ENCODE peak calls at places on chromosomes 11 and 22, in ten cellular contexts. L is transverse colon, H is ovary, S is tibial nerve, U is GM12878, X is stomach, G is A549, R is sigmoid colon, K is K562, F is H1. O is an unnamed sample.

GRCh38 chr11:121553806-121554205 is 101.0 kb upstream of the SORL1-AS1 start:
- DNase-seq in L (peak; percentile 76), H (peak; percentile 44), S (no peak), U (no peak), X (peak; percentile 83), G (peak; percentile 26), R (no peak), K (no peak), F (no peak), O (no peak)

GRCh38 chr11:3381794-3382193 is 2.8 kb upstream of the ZNF195 start:
- DNase-seq in L (no peak), H (no peak), S (no peak), U (no peak), X (no peak), G (no peak), R (no peak), K (no peak), F (no peak), O (no peak)

GRCh38 chr11:266676-267439 is 11.3 kb upstream of the NLRP6 start:
- DNase-seq in L (no peak), H (no peak), S (no peak), U (no peak), X (no peak), G (peak; percentile 48), R (no peak), K (peak; percentile 89), F (no peak), O (peak; percentile 75)

GRCh38 chr22:40178417-40179409 is 988 bp downstream of the TNRC6B start:
- DNase-seq in L (peak; percentile 37), H (no peak), S (no peak), U (no peak), X (no peak), G (no peak), R (no peak), K (no peak), F (no peak), O (no peak)

GRCh38 chr11:1839924-1840779 is 1.4 kb downstream of the TNNI2 start:
- DNase-seq in L (peak; percentile 74), H (no peak), S (no peak), U (no peak), X (peak; percentile 46), G (no peak), R (no peak), K (no peak), F (no peak), O (no peak)

GRCh38 chr11:47861762-47862161 is 13.6 kb upstream of the NUP160 start:
- DNase-seq in L (no peak), H (no peak), S (no peak), U (no peak), X (no peak), G (peak; percentile 72), R (no peak), K (no peak), F (no peak), O (no peak)

GRCh38 chr11:32262367-32262766 is 171.5 kb downstream of the RCN1 start:
- DNase-seq in L (no peak), H (no peak), S (no peak), U (no peak), X (no peak), G (no peak), R (no peak), K (no peak), F (no peak), O (no peak)

GRCh38 chr22:40251106-40251505 is 73.4 kb downstream of the TNRC6B start:
- DNase-seq in L (no peak), H (no peak), S (no peak), U (no peak), X (no peak), G (no peak), R (no peak), K (no peak), F (no peak), O (no peak)

GRCh38 chr11:47538741-47539575 is 14.0 kb downstream of the CELF1 start:
- DNase-seq in L (no peak), H (no peak), S (no peak), U (no peak), X (no peak), G (no peak), R (no peak), K (no peak), F (no peak), O (no peak)

GRCh38 chr22:19467912-19468311 is 11.1 kb downstream of the UFD1 start:
- DNase-seq in L (no peak), H (no peak), S (no peak), U (no peak), X (no peak), G (no peak), R (no peak), K (no peak), F (no peak), O (no peak)

GRCh38 chr11:2810401-2811205 is 75.0 kb downstream of the CDKN1C start:
- DNase-seq in L (no peak), H (no peak), S (peak; percentile 1), U (no peak), X (no peak), G (no peak), R (no peak), K (no peak), F (no peak), O (peak; percentile 53)

GRCh38 chr11:59668188-59668949 is 468 bp downstream of the PATL1 start:
- DNase-seq in L (peak; percentile 58), H (peak; percentile 55), S (peak; percentile 31), U (no peak), X (peak; percentile 31), G (peak; percentile 55), R (peak; percentile 86), K (peak; percentile 78), F (peak; percentile 64), O (peak; percentile 83)

GRCh38 chr11:93330446-93330984 is at the start of gene DEUP1:
- DNase-seq in L (peak; percentile 53), H (peak; percentile 37), S (no peak), U (no peak), X (peak; percentile 43), G (no peak), R (peak; percentile 56), K (peak; percentile 83), F (peak; percentile 82), O (no peak)

GRCh38 chr22:28207281-28208030 is 288.4 kb upstream of the PITPNB start:
- DNase-seq in L (no peak), H (no peak), S (no peak), U (no peak), X (no peak), G (no peak), R (no peak), K (no peak), F (no peak), O (no peak)

GRCh38 chr11:58075781-58076180 is 45.0 kb downstream of the OR6Q1 start:
- DNase-seq in L (no peak), H (no peak), S (no peak), U (no peak), X (no peak), G (no peak), R (no peak), K (no peak), F (no peak), O (no peak)

GRCh38 chr11:10818594-10818993 is 9.9 kb upstream of the EIF4G2 start:
- DNase-seq in L (no peak), H (no peak), S (no peak), U (no peak), X (no peak), G (peak; percentile 35), R (no peak), K (no peak), F (no peak), O (no peak)

GRCh38 chr11:76806131-76806530 is 23.0 kb downstream of the TSKU start:
- DNase-seq in L (no peak), H (no peak), S (no peak), U (no peak), X (no peak), G (no peak), R (no peak), K (no peak), F (peak; percentile 43), O (peak; percentile 76)

GRCh38 chr11:124920870-124921609 is 2.0 kb downstream of the HEPN1 start:
- DNase-seq in L (peak; percentile 44), H (peak; percentile 87), S (peak; percentile 27), U (no peak), X (peak; percentile 54), G (peak; percentile 45), R (peak; percentile 81), K (no peak), F (peak; percentile 83), O (peak; percentile 82)
- TF ChIP-seq POLR2A in L (no peak), H (no peak), S (no peak), U (no peak), X (no peak), G (no peak), R (no peak), K (no peak), F (no peak), O (no peak)

GRCh38 chr11:74577624-74578396 is 14.6 kb upstream of the POLD3 start:
- DNase-seq in L (no peak), H (no peak), S (no peak), U (no peak), X (no peak), G (no peak), R (no peak), K (no peak), F (no peak), O (no peak)
- TF ChIP-seq EP300 in L (no peak), H (no peak), S (no peak), U (no peak), X (no peak), G (no peak), R (no peak), K (no peak), F (no peak), O (no peak)

DNA sequence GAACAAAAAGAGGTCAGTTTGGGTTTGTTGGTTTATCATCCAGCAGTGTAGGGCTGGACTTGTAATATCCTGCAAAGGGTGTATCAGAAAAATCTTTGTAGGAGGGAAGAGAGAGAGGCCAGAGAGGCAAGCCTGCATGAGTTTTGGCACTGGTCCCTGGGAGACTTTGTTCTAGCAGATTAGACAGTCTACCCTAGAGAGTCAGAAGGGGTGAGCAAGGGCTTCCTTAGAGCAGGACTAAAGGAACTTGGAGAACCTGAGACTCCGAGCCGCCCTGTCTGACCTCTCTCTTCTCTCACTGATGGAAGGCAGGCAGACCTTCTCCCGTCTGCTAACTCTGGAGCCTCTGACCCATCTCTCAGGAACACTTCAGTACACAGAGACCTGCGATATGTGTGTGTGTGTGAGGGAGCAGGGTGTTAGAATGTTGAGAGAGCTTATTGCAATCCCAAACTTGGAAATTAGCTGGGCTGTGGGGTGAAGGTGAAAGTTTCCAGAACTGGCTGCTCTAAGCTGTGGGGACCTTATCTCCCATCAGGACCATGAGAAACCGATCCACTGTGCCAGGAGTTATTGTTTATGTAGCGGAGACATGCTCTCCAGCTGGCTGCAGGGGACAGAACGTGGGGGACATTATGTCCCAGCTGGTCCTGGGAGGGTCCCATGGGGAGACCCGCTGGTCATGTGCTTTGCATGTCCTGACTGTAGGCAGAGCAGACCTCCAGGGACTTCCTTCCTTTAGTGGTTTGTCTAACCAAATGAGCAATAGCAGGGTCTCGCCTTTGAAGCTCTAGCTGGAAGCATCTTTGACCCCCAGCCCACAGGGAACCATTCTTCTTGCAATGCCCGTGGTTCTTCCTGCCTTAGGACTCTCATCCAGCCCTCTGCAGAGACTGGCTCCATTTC is 51.1 kb downstream of the TIMP3 start:
- DNase-seq in L (no peak), H (peak; percentile 70), S (peak; percentile 36), U (no peak), X (no peak), G (no peak), R (peak; percentile 86), K (no peak), F (no peak), O (no peak)
- H3K4me1 ChIP-seq in L (peaks cover 22% of the 10 kb centered on the region), H (peaks cover 27% of the 10 kb centered on the region), S (peaks cover 45% of the 10 kb centered on the region), U (no peaks in the 10 kb centered on the region), X (peaks cover 51% of the 10 kb centered on the region), G (no peaks in the 10 kb centered on the region), R (no peaks in the 10 kb centered on the region), K (peaks cover 4% of the 10 kb centered on the region), F (no peaks in the 10 kb centered on the region), O (peaks cover 76% of the 10 kb centered on the region)

GRCh38 chr11:111672949-111673348 is 70.7 kb downstream of the SIK2 start:
- DNase-seq in L (no peak), H (no peak), S (no peak), U (no peak), X (no peak), G (no peak), R (no peak), K (no peak), F (no peak), O (no peak)
- TF ChIP-seq POLR2A in L (no peak), H (no peak), S (no peak), U (no peak), X (no peak), G (no peak), R (no peak), K (no peak), F (no peak), O (no peak)

O was measured in suprapubic skin.